ENCODE peak calls at places on chromosomes 4 and X, in ten cellular contexts. F is testis, C is thyroid gland, B is right lobe of liver, J is transverse colon, G is A549, D is stomach, T is IMR-90, K is prostate gland, M is heart left ventricle. A is an unnamed sample.

GRCh38 chr4:8179771-8180170 is 19.3 kb upstream of the SH3TC1 start:
- DNase-seq in F (no peak), C (no peak), B (no peak), J (no peak), G (no peak), D (no peak), T (no peak), K (no peak), M (no peak), A (no peak)

GRCh38 chr4:34181311-34181808 is 2063.0 kb downstream of the ARAP2 start:
- DNase-seq in F (no peak), C (no peak), B (no peak), J (no peak), G (peak; percentile 90), D (no peak), T (peak; percentile 91), K (no peak), M (no peak), A (no peak)

GRCh38 chrX:6024204-6024603 is 204.5 kb downstream of the NLGN4X start:
- DNase-seq in F (no peak), C (no peak), B (no peak), J (no peak), G (no peak), D (no peak), T (no peak), K (no peak), M (no peak), A (no peak)

GRCh38 chr4:168386002-168386401 is 67.5 kb upstream of the DDX60 start:
- DNase-seq in F (no peak), C (no peak), B (no peak), J (no peak), G (no peak), D (no peak), T (no peak), K (no peak), M (no peak), A (no peak)

GRCh38 chr4:66927937-66928336 is 617.4 kb downstream of the CENPC start:
- DNase-seq in F (no peak), C (no peak), B (no peak), J (no peak), G (no peak), D (no peak), T (no peak), K (no peak), M (no peak), A (no peak)

GRCh38 chr4:184933311-184933710 is 85.0 kb upstream of the HELT start:
- DNase-seq in F (no peak), C (no peak), B (no peak), J (no peak), G (no peak), D (no peak), T (no peak), K (no peak), M (no peak), A (no peak)

GRCh38 chr4:179465131-179465797 is 2023.0 kb upstream of the AGA start:
- DNase-seq in F (no peak), C (no peak), B (no peak), J (no peak), G (peak; percentile 22), D (no peak), T (peak; percentile 34), K (no peak), M (no peak), A (no peak)

GRCh38 chr4:85370400-85371032 is 104.4 kb upstream of the ARHGAP24 start:
- DNase-seq in F (peak; percentile 53), C (peak; percentile 5), B (no peak), J (peak; percentile 24), G (peak; percentile 41), D (peak; percentile 28), T (peak; percentile 18), K (no peak), M (no peak), A (peak; percentile 21)

DNA sequence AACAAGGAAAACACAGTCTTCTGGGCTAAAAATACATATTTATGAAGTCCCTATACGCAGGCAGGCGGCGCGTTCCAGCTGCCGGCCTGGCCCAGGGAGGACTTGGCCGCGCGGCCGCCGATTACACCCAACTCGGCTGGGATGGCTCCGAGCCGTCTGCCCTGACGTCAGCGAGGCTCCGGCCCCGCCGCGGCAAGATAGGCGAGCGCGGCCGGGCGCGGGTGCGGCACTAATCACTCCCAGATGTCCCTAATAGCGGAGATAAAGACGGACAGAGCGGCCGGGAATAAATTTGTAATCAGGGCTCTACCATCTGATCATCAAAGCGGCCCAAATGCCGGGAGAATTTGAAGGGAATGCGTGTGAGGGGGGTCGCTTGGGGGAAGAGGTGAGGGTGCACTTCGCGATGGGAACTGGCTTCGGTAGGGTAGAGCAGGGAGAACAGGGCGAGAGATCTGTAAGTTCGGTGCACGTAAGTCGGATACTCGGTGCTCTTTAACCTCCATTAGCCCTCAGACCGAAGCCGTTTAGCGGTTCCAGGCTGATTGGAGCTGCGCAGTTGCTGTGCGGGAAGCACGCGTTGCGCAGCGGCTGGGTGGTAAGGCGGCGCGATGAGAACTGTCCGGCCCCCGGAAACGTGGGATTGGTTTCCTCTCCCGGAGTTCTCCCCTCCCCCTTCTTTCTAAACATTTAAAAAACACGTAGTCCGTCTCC is 7.7 kb downstream of the HAND2 start:
- DNase-seq in F (peak; percentile 90), C (peak; percentile 58), B (no peak), J (peak; percentile 71), G (no peak), D (peak; percentile 55), T (peak; percentile 85), K (no peak), M (peak; percentile 92), A (peak; percentile 58)
- H3K4me1 ChIP-seq in F (peaks cover 12% of the 10 kb centered on the region), C (peaks cover 33% of the 10 kb centered on the region), B (no peaks in the 10 kb centered on the region), J (peaks cover 4% of the 10 kb centered on the region), G (no peaks in the 10 kb centered on the region), D (peaks cover 16% of the 10 kb centered on the region), T (no peaks in the 10 kb centered on the region), K (peaks cover 4% of the 10 kb centered on the region), M (peaks cover 47% of the 10 kb centered on the region), A (peaks cover 12% of the 10 kb centered on the region)

GRCh38 chr4:174522183-174523002 is at the start of gene HPGD:
- DNase-seq in F (peak; percentile 67), C (peak; percentile 64), B (peak; percentile 91), J (peak; percentile 81), G (peak; percentile 73), D (peak; percentile 75), T (no peak), K (peak; percentile 44), M (peak; percentile 77), A (peak; percentile 34)
- H3K27ac ChIP-seq in F (no peak within 1 kb of the TSS), C (no peak within 1 kb of the TSS), B (peak within 1 kb of the TSS; percentile 93), J (peak within 1 kb of the TSS; percentile 89), G (peak within 1 kb of the TSS; percentile 93), D (peak within 1 kb of the TSS; percentile 77), T (no peak within 1 kb of the TSS), K (peak within 1 kb of the TSS; percentile 44), M (no peak within 1 kb of the TSS), A (peak within 1 kb of the TSS; percentile 45)

DNA sequence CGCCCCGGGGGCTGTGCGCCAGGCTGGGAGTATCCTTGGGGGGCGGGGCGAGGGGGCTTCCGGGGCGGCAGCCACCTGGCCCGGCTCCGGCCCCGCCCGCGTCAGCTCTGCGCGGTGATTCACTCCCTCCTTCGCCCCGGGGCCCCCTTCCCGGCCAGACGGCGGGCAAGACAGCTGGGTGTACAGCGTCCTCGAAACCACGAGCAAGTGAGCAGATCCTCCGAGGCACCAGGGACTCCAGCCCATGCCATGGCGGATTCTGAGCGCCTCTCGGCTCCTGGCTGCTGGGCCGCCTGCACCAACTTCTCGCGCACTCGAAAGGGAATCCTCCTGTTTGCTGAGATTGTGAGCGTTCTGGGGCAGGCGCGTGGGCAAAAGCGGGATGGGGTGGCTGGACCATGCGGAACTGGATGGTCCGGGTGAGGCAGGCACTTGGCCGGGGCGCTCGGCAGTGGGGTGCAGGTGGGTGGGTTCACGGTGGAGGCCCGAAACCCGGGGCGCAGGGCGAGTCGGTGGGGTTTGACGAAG is at the start of gene PLP2:
- DNase-seq in F (peak; percentile 34), C (peak; percentile 36), B (peak; percentile 55), J (peak; percentile 79), G (peak; percentile 66), D (peak; percentile 58), T (peak; percentile 40), K (no peak), M (peak; percentile 69), A (peak; percentile 58)
- TF ChIP-seq POLR2A in F (no peak), C (no peak), B (peak; percentile 16), J (peak; percentile 72), G (peak; percentile 68), D (no peak), T (peak; percentile 60), K (peak; percentile 68), M (no peak), A (peak; percentile 68)

DNA sequence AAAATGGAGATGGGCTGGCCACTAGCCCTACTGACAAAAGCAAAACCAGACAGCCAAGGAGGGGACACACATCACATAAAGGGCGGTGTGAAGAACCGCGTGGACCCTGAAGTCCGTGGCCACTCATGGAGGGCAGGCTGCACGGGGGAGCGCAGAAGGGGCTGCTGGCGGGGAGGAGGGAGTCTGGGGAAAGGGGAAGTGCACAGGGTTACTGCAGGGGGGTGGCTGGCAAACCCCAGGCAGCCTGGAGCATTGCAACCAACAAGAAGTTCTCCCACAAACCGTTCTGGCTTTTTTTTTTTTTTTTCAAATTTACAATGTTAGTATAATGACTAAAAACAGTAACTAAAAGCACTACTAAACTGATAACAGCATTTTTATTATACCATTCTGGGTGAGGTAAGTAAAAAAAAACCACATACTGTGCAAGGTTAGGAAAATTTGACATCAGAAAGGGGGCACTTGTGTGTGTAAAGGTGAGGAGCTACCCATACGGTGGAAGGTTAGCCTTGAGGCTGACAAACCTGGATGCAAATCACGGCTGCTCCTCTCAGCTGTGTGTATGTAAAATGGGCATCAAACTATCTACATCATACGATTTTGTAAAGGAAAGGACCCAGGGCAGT is 87.1 kb downstream of the TSPAN5 start:
- DNase-seq in F (no peak), C (no peak), B (no peak), J (no peak), G (no peak), D (no peak), T (no peak), K (no peak), M (no peak), A (no peak)
- H3K4me1 ChIP-seq in F (peaks cover 20% of the 10 kb centered on the region), C (peaks cover 29% of the 10 kb centered on the region), B (no peaks in the 10 kb centered on the region), J (no peaks in the 10 kb centered on the region), G (no peaks in the 10 kb centered on the region), D (no peaks in the 10 kb centered on the region), T (peaks cover 9% of the 10 kb centered on the region), K (no peaks in the 10 kb centered on the region), M (peaks cover 25% of the 10 kb centered on the region), A (no peaks in the 10 kb centered on the region)